ENCODE peak calls at places on chromosome 5, in eight cellular contexts. G is mammary epithelial cell, Z is K562, X is IMR-90, A is tibial artery, W is GM12878, T is suprapubic skin, N is tibial nerve. D is an unnamed sample.

GRCh38 chr5:177300236-177300880 is 3.2 kb downstream of the RAB24 start:
- DNase-seq in G (peak; percentile 53), Z (peak; percentile 57), X (peak; percentile 80), A (peak; percentile 62), W (peak; percentile 77), T (no peak), N (peak; percentile 50), D (peak; percentile 82)

GRCh38 chr5:137737349-137738256 is 1.7 kb upstream of the KLHL3 start:
- DNase-seq in G (no peak), Z (no peak), X (peak; percentile 74), A (peak; percentile 32), W (no peak), T (no peak), N (peak; percentile 58), D (peak; percentile 98)

GRCh38 chr5:30100929-30101328 is 1092.6 kb upstream of the CDH6 start:
- DNase-seq in G (no peak), Z (no peak), X (no peak), A (no peak), W (no peak), T (no peak), N (no peak), D (no peak)

GRCh38 chr5:134949335-134949734 is 18.4 kb upstream of the CATSPER3 start:
- DNase-seq in G (no peak), Z (no peak), X (no peak), A (no peak), W (no peak), T (no peak), N (no peak), D (no peak)

GRCh38 chr5:22764736-22765135 is 88.4 kb downstream of the CDH12 start:
- DNase-seq in G (no peak), Z (no peak), X (no peak), A (no peak), W (no peak), T (no peak), N (no peak), D (no peak)

GRCh38 chr5:119613937-119614336 is 15.4 kb upstream of the FAM170A start:
- DNase-seq in G (no peak), Z (no peak), X (no peak), A (no peak), W (no peak), T (no peak), N (no peak), D (no peak)

GRCh38 chr5:89437450-89438435 is 554.8 kb upstream of the MEF2C start:
- DNase-seq in G (peak; percentile 14), Z (no peak), X (no peak), A (no peak), W (no peak), T (no peak), N (no peak), D (no peak)

GRCh38 chr5:89948977-89949376 is 460.6 kb downstream of the CETN3 start:
- DNase-seq in G (no peak), Z (no peak), X (no peak), A (no peak), W (no peak), T (no peak), N (no peak), D (no peak)

GRCh38 chr5:140734354-140734753 is 34.1 kb downstream of the ZMAT2 start:
- DNase-seq in G (no peak), Z (peak; percentile 59), X (no peak), A (no peak), W (no peak), T (no peak), N (peak; percentile 8), D (no peak)

GRCh38 chr5:154273028-154273617 is 82.6 kb downstream of the GALNT10 start:
- DNase-seq in G (no peak), Z (peak; percentile 21), X (peak; percentile 21), A (peak; percentile 31), W (no peak), T (no peak), N (peak; percentile 35), D (peak; percentile 78)

GRCh38 chr5:92371171-92371888 is 988.2 kb upstream of the ARRDC3 start:
- DNase-seq in G (no peak), Z (no peak), X (no peak), A (no peak), W (no peak), T (no peak), N (no peak), D (no peak)

GRCh38 chr5:146076028-146076427 is 29.3 kb downstream of the PLAC8L1 start:
- DNase-seq in G (no peak), Z (no peak), X (no peak), A (no peak), W (no peak), T (no peak), N (peak; percentile 12), D (no peak)

GRCh38 chr5:163104496-163104895 is 332.9 kb upstream of the CCNG1 start:
- DNase-seq in G (no peak), Z (no peak), X (no peak), A (no peak), W (no peak), T (no peak), N (no peak), D (no peak)

GRCh38 chr5:39765381-39765780 is 340.6 kb upstream of the DAB2 start:
- DNase-seq in G (no peak), Z (no peak), X (peak; percentile 60), A (no peak), W (no peak), T (no peak), N (no peak), D (no peak)

GRCh38 chr5:55254802-55255201 is 21.4 kb upstream of the CCNO start:
- DNase-seq in G (no peak), Z (no peak), X (no peak), A (no peak), W (no peak), T (no peak), N (no peak), D (no peak)

GRCh38 chr5:135024956-135025729 is 8.9 kb downstream of the PITX1 start:
- DNase-seq in G (peak; percentile 92), Z (peak; percentile 59), X (no peak), A (no peak), W (no peak), T (no peak), N (no peak), D (no peak)

GRCh38 chr5:36876965-36877666 is 547 bp downstream of the NIPBL start:
- DNase-seq in G (peak; percentile 72), Z (peak; percentile 72), X (peak; percentile 56), A (peak; percentile 52), W (no peak), T (peak; percentile 87), N (peak; percentile 46), D (peak; percentile 74)

GRCh38 chr5:158514353-158514960 is 585.3 kb downstream of the EBF1 start:
- DNase-seq in G (peak; percentile 9), Z (no peak), X (peak; percentile 13), A (no peak), W (no peak), T (no peak), N (no peak), D (no peak)

GRCh38 chr5:176675676-176676360 is 28.5 kb downstream of the TSPAN17 start:
- DNase-seq in G (no peak), Z (peak; percentile 63), X (no peak), A (no peak), W (no peak), T (no peak), N (no peak), D (peak; percentile 57)

DNA sequence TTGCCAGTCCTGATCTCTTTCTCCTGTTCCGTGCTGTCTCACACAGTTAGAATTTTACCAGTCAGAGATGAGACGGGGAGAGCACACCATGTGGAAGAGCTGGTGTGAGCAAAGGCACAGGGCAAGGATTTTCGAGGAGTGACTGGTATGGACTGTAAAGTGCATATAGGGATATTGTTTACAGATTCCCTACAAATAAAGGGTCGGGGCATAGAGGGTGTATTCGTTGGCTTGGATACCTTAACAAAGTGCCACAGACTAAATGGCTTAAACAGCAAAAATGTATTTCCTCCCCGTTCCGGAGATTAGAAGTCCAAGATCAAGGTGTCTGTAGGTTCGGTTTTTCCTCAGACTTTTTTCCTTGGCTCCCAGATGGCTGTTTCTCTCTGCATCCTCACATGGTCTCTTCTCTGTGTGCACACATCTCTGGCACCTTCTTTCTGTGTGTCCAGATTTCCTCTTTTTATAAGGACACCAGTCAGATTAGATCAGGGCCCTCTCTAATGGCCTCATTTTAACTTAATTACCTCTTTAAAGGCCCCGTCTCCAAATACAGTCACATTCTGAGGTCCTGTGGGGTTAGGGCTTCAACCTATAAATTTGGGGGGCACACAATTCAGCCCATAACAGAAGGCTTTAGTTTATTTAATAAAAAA is 23.4 kb downstream of the CYFIP2 start:
- DNase-seq in G (no peak), Z (no peak), X (no peak), A (no peak), W (no peak), T (no peak), N (no peak), D (no peak)
- H3K4me1 ChIP-seq in G (peaks cover 13% of the 10 kb centered on the region), Z (no peaks in the 10 kb centered on the region), X (peaks cover 4% of the 10 kb centered on the region), A (no peaks in the 10 kb centered on the region), W (peaks cover 4% of the 10 kb centered on the region), T (no peaks in the 10 kb centered on the region), N (no peaks in the 10 kb centered on the region), D (peaks cover 66% of the 10 kb centered on the region)

GRCh38 chr5:132591140-132591539 is 34.4 kb downstream of the RAD50 start:
- DNase-seq in G (no peak), Z (no peak), X (peak; percentile 38), A (no peak), W (no peak), T (no peak), N (no peak), D (no peak)
- TF ChIP-seq CTCF in G (no peak), Z (peak; percentile 45), X (peak; percentile 31), A (no peak), W (peak; percentile 59), T (no peak), N (no peak), D (no peak)

DNA sequence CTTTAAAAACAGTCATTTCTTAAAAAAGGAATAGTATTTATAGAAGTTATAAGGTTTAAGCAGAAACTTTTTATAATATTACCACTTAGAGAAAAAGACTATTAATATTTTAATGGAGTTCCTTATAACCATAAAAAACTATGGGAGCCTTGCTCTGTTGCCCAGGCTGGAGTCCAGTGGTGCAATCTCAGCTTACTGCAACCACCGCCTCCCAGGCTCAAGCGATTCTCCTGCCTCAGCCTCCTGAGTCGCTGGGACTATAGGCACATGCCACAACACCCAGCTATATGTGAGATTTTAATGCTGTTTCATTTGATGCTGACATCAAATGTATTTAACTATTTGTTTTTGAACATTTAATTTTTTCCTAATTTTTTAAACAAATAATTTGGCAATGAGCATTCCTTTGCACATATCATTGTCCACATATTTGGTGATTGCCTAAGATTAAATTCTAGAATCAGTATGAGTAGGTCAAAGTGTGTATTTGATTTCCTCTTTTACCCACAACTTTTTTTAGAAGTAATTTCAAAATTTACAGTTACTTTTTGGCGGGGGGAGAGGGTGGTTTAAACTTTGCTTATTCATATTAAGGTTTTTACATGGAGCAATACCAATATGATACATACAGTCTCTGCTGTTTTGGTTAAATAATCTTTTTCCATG is 235.4 kb downstream of the ARHGEF28 start:
- DNase-seq in G (no peak), Z (no peak), X (no peak), A (no peak), W (no peak), T (no peak), N (no peak), D (no peak)
- H3K27ac ChIP-seq in G (no peak overlapping the region), Z (no peak overlapping the region), X (peak overlapping the region; percentile 60), A (no peak overlapping the region), W (no peak overlapping the region), T (no peak overlapping the region), N (no peak overlapping the region), D (no peak overlapping the region)

GRCh38 chr5:181246276-181247050 is 2.8 kb upstream of the RACK1 start:
- DNase-seq in G (peak; percentile 84), Z (peak; percentile 90), X (peak; percentile 78), A (peak; percentile 87), W (no peak), T (peak; percentile 97), N (peak; percentile 82), D (peak; percentile 86)
- H3K4me1 ChIP-seq in G (peaks cover 44% of the 10 kb centered on the region), Z (peaks cover 40% of the 10 kb centered on the region), X (peaks cover 18% of the 10 kb centered on the region), A (peaks cover 74% of the 10 kb centered on the region), W (peaks cover 21% of the 10 kb centered on the region), T (peaks cover 77% of the 10 kb centered on the region), N (peaks cover 54% of the 10 kb centered on the region), D (peaks cover 35% of the 10 kb centered on the region)